ENCODE peak calls at places on chromosome 20, in five cellular contexts. H is HL-60, B is AG10803, A is cardiac fibroblast, G is HAP-1. I is an unnamed sample.

GRCh38 chr20:13990465-13990864 is at the start of gene SEL1L2:
- DNase-seq in H (no peak), B (no peak), A (no peak), G (no peak), I (no peak)

GRCh38 chr20:3923818-3924217 is 34.6 kb downstream of the PANK2 start:
- DNase-seq in H (no peak), B (peak), A (peak), G (no peak), I (no peak)

GRCh38 chr20:1983311-1983710 is 10.5 kb downstream of the PDYN start:
- DNase-seq in H (peak), B (no peak), A (no peak), G (no peak), I (no peak)

GRCh38 chr20:49925901-49926454 is 10.2 kb upstream of the RNF114 start:
- DNase-seq in H (no peak), B (no peak), A (no peak), G (no peak), I (no peak)

GRCh38 chr20:208937-209566 is 18.0 kb upstream of the DEFB129 start:
- DNase-seq in H (peak), B (peak), A (peak), G (peak), I (no peak)

GRCh38 chr20:57996936-57997629 is 231.4 kb downstream of the ANKRD60 start:
- DNase-seq in H (no peak), B (peak), A (peak), G (no peak), I (no peak)

GRCh38 chr20:47727909-47728361 is 57.3 kb downstream of the SULF2 start:
- DNase-seq in H (no peak), B (no peak), A (no peak), G (no peak), I (no peak)

GRCh38 chr20:38250607-38251006 is 9.9 kb downstream of the KIAA1755 start:
- DNase-seq in H (peak), B (no peak), A (no peak), G (no peak), I (no peak)

GRCh38 chr20:22762576-22763256 is 178.3 kb upstream of the FOXA2 start:
- DNase-seq in H (no peak), B (no peak), A (no peak), G (no peak), I (no peak)

GRCh38 chr20:25259788-25260254 is 11.9 kb downstream of the PYGB start:
- DNase-seq in H (no peak), B (no peak), A (no peak), G (no peak), I (no peak)

GRCh38 chr20:34083137-34083536 is 28.9 kb downstream of the EIF2S2 start:
- DNase-seq in H (no peak), B (peak), A (peak), G (no peak), I (peak)

GRCh38 chr20:11901127-11901526 is 16.6 kb upstream of the BTBD3 start:
- DNase-seq in H (no peak), B (peak), A (peak), G (no peak), I (no peak)